ENCODE peak calls at places on chromosomes 12 and 14, in nine cellular contexts. S is HCT116, Q is posterior cingulate gyrus, K is NCI-H748 treated with DMSO at 0.1 percent for 48 hours, M is ovary, H is Kasumi-1, C is foreskin melanocyte, P is heart left ventricle, X is NCI-H187. T is an unnamed sample.

GRCh38 chr14:54177861-54178591 is 218.8 kb upstream of the CDKN3 start:
- DNase-seq in X (no peak), C (no peak), M (no peak), P (no peak), K (peak; percentile 31), S (no peak), Q (no peak), H (no peak), T (no peak)

GRCh38 chr14:64423987-64424386 is 35.8 kb downstream of the MTHFD1 start:
- DNase-seq in K (no peak), Q (no peak), X (no peak), C (no peak), M (no peak), P (no peak), H (no peak), S (no peak), T (peak; percentile 45)

GRCh38 chr12:63942464-63943241 is 98.2 kb downstream of the SRGAP1 start:
- DNase-seq in K (no peak), C (no peak), M (no peak), X (no peak), Q (no peak), P (no peak), H (no peak), S (no peak), T (no peak)

GRCh38 chr14:68320495-68320894 is 472.4 kb downstream of the ZFP36L1 start:
- DNase-seq in C (no peak), Q (no peak), K (no peak), X (no peak), M (no peak), P (no peak), H (no peak), S (no peak), T (no peak)

GRCh38 chr12:19369691-19370148 is 69.6 kb upstream of the AEBP2 start:
- DNase-seq in P (no peak), S (no peak), Q (no peak), H (no peak), K (no peak), C (no peak), X (no peak), M (no peak), T (no peak)

GRCh38 chr12:65612440-65612839 is 211.8 kb upstream of the HMGA2 start:
- DNase-seq in P (no peak), H (no peak), Q (no peak), M (no peak), X (no peak), K (no peak), S (no peak), C (no peak), T (no peak)

GRCh38 chr12:59401862-59402261 is 194.0 kb upstream of the SLC16A7 start:
- DNase-seq in H (no peak), C (no peak), P (no peak), X (no peak), M (no peak), S (no peak), K (no peak), Q (no peak), T (no peak)

GRCh38 chr12:12718853-12719252 is 1.7 kb downstream of the CDKN1B start:
- DNase-seq in K (no peak), M (no peak), C (peak; percentile 31), S (no peak), H (peak; percentile 11), Q (no peak), X (peak; percentile 33), P (no peak), T (no peak)

GRCh38 chr12:113030875-113031525 is 25.5 kb upstream of the DTX1 start:
- DNase-seq in S (peak; percentile 82), P (no peak), K (peak; percentile 65), M (peak; percentile 33), X (no peak), Q (no peak), C (peak; percentile 51), H (peak; percentile 59), T (peak; percentile 3)